ENCODE peak calls at places on chromosome 7, in nine cellular contexts. L is GM23338, J is neural progenitor cell, C is HCT116, M is hepatocyte, A is OCI-LY7, R is SK-N-SH, Z is MM.1S, T is PC-3. N is an unnamed sample.

GRCh38 chr7:100489824-100490223 is 6.1 kb downstream of the NYAP1 start:
- DNase-seq in L (peak; percentile 98), J (peak; percentile 100), C (no peak), M (peak; percentile 96), A (peak; percentile 85), R (peak; percentile 100), Z (peak; percentile 56), T (peak; percentile 35), N (peak; percentile 85)

GRCh38 chr7:128036226-128036940 is 5.1 kb upstream of the LRRC4 start:
- DNase-seq in L (no peak), J (no peak), C (no peak), M (no peak), A (no peak), R (no peak), Z (peak; percentile 63), T (no peak), N (no peak)

GRCh38 chr7:46432666-46433065 is 511.6 kb upstream of the IGFBP3 start:
- DNase-seq in L (no peak), J (no peak), C (no peak), M (peak; percentile 13), A (no peak), R (no peak), Z (no peak), T (peak; percentile 88), N (peak; percentile 64)

GRCh38 chr7:158816271-158816670 is 13.0 kb downstream of the ESYT2 start:
- DNase-seq in L (no peak), J (no peak), C (no peak), M (peak; percentile 19), A (no peak), R (no peak), Z (no peak), T (no peak), N (peak; percentile 33)

GRCh38 chr7:41182782-41183181 is 520.1 kb downstream of the INHBA start:
- DNase-seq in L (no peak), J (no peak), C (no peak), M (no peak), A (no peak), R (no peak), Z (no peak), T (no peak), N (no peak)

GRCh38 chr7:25911738-25912607 is 240.0 kb upstream of the NFE2L3 start:
- DNase-seq in L (no peak), J (no peak), C (no peak), M (no peak), A (no peak), R (no peak), Z (no peak), T (no peak), N (no peak)

GRCh38 chr7:10723832-10724231 is 249.8 kb upstream of the PHF14 start:
- DNase-seq in L (no peak), J (no peak), C (no peak), M (no peak), A (no peak), R (no peak), Z (no peak), T (no peak), N (no peak)

GRCh38 chr7:30846378-30846777 is 65.3 kb upstream of the AQP1 start:
- DNase-seq in L (no peak), J (no peak), C (no peak), M (no peak), A (no peak), R (no peak), Z (no peak), T (peak; percentile 93), N (no peak)

GRCh38 chr7:82234457-82235049 is 209.0 kb downstream of the CACNA2D1 start:
- DNase-seq in L (peak; percentile 74), J (peak; percentile 65), C (peak; percentile 31), M (peak; percentile 57), A (peak; percentile 33), R (peak; percentile 22), Z (peak; percentile 49), T (peak; percentile 60), N (peak; percentile 72)

GRCh38 chr7:91051966-91052365 is 212.3 kb upstream of the FZD1 start:
- DNase-seq in L (peak; percentile 38), J (no peak), C (no peak), M (no peak), A (no peak), R (no peak), Z (no peak), T (no peak), N (no peak)

GRCh38 chr7:114481995-114482394 is 67.4 kb downstream of the FOXP2 start:
- DNase-seq in L (no peak), J (no peak), C (no peak), M (no peak), A (no peak), R (no peak), Z (no peak), T (no peak), N (peak; percentile 66)

GRCh38 chr7:52525772-52526341 is 509.6 kb upstream of the POM121L12 start:
- DNase-seq in L (no peak), J (no peak), C (no peak), M (no peak), A (no peak), R (no peak), Z (no peak), T (no peak), N (no peak)

GRCh38 chr7:17031903-17032551 is 150.2 kb upstream of the AGR3 start:
- DNase-seq in L (no peak), J (no peak), C (no peak), M (no peak), A (no peak), R (no peak), Z (no peak), T (no peak), N (no peak)

GRCh38 chr7:18890885-18891621 is 226.4 kb downstream of the TWIST1 start:
- DNase-seq in L (no peak), J (no peak), C (no peak), M (no peak), A (no peak), R (no peak), Z (no peak), T (no peak), N (no peak)

GRCh38 chr7:18894155-18894554 is 223.3 kb downstream of the TWIST1 start:
- DNase-seq in L (peak; percentile 37), J (no peak), C (no peak), M (no peak), A (no peak), R (no peak), Z (no peak), T (no peak), N (no peak)

GRCh38 chr7:18896343-18896975 is 221.0 kb downstream of the TWIST1 start:
- DNase-seq in L (peak; percentile 47), J (no peak), C (no peak), M (no peak), A (no peak), R (no peak), Z (no peak), T (no peak), N (no peak)

GRCh38 chr7:18893156-18893555 is 224.3 kb downstream of the TWIST1 start:
- DNase-seq in L (no peak), J (no peak), C (no peak), M (no peak), A (no peak), R (no peak), Z (no peak), T (peak; percentile 68), N (no peak)

GRCh38 chr7:18895456-18895855 is 222.0 kb downstream of the TWIST1 start:
- DNase-seq in L (no peak), J (no peak), C (peak; percentile 53), M (no peak), A (no peak), R (no peak), Z (no peak), T (peak; percentile 89), N (peak; percentile 79)
- TF ChIP-seq EZH2phosphoT487 in L (no peak), J (no peak), C (no peak), M (no peak), A (no peak), R (no peak), Z (no peak), T (no peak), N (no peak)

DNA sequence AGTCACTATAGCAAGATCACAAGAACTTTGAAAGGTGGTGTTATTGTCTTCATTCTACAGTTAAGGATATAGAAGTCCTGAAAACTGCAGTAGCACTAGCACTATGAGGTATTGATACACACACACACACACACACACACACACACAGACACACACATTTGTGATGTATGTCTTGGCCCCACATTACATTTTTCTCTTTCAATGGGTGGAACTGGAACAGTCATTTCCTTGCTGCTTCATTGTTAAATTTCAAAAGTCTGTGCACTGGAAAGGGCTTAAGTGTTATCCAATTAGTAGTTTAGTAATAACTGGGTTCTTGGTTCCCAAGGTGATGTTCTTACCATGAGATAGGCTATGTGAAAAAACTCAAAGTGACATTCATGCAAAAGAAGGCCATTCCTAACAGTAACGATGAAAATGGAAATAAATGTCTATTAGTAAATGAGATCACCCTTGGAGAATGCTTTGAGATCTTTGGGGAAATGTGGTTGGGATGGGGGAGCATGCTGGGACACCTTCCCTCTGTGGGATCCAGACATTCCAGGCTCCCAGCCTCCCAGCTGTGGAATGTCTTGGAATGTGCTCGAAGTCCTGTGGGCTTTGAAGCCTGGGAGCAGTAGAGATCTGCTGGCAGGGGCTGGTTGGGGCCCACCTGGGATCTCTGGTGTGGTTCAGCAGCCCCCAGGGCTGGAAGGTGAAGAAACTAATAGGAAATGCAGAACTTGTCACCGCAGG is 37.4 kb upstream of the CALD1 start:
- DNase-seq in L (peak; percentile 85), J (peak; percentile 38), C (no peak), M (no peak), A (no peak), R (no peak), Z (no peak), T (no peak), N (peak; percentile 84)
- H3K27ac ChIP-seq in L (no peak overlapping the region), J (no peak overlapping the region), C (no peak overlapping the region), M (peak overlapping the region; percentile 50), A (no peak overlapping the region), R (peak overlapping the region; percentile 55), Z (no peak overlapping the region), T (no peak overlapping the region), N (peak overlapping the region; percentile 98)

GRCh38 chr7:19107392-19108147 is 9.9 kb downstream of the TWIST1 start:
- DNase-seq in L (peak; percentile 73), J (peak; percentile 66), C (no peak), M (peak; percentile 51), A (no peak), R (peak; percentile 77), Z (peak; percentile 14), T (peak; percentile 33), N (peak; percentile 88)
- TF ChIP-seq EZH2phosphoT487 in L (peak; percentile 33), J (peak; percentile 63), C (no peak), M (peak; percentile 29), A (no peak), R (no peak), Z (no peak), T (no peak), N (no peak)

DNA sequence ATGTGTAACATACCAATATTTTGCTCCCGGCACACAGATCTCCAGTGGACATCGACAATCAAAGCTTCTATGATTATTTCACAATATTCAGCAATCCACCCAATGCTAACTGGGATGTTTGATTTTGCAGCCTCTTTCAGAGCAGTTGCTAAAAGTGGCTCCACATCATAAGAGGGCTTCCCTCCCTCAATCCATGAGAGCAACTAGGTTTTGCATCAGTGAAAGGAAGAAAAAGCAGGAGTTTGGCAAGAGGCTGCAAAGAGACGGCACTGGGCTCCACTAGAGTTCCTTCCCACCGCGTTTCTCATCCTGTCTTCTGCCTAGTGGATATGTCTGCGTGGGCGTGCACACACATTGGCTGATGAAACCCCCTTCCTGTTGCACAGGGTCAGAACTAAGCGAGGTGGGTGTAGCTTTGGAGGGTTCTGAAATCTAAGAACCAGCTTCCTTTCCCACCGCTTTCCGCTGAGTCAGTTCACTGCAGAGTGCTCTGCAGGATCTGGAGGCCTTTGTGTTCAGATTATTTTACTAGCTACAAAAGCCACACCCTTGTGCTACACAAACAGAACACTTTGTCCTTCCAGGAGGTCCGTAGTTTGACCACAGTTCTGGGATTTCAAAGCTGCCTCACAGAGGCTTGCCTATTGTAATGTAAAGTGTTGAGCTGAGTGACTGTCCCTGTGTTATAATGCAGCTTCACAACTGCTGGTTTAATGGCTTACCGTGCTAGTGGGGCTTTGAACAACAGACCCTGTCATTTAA is 28.1 kb downstream of the ARL4A start:
- DNase-seq in L (peak; percentile 80), J (peak; percentile 94), C (peak; percentile 77), M (peak; percentile 78), A (no peak), R (no peak), Z (no peak), T (peak; percentile 97), N (peak; percentile 95)
- H3K27ac ChIP-seq in L (peak overlapping the region; percentile 66), J (peak overlapping the region; percentile 97), C (peak overlapping the region; percentile 55), M (peak overlapping the region; percentile 72), A (no peak overlapping the region), R (no peak overlapping the region), Z (no peak overlapping the region), T (peak overlapping the region; percentile 93), N (peak overlapping the region; percentile 87)

N was measured in GM23248.